ENCODE peak calls at places on chromosomes 11 and 22, in eight cellular contexts. M, G, Z, E, L, T, P and H are unnamed samples.

GRCh38 chr11:61109671-61110070 is 7.4 kb downstream of the CD5 start:
- DNase-seq in M (no peak), G (no peak), Z (no peak), E (no peak), L (no peak), T (no peak), P (no peak), H (no peak)

GRCh38 chr11:44684886-44685285 is 41.9 kb upstream of the TSPAN18 start:
- DNase-seq in M (no peak), G (no peak), Z (no peak), E (no peak), L (no peak), T (no peak), P (no peak), H (no peak)

GRCh38 chr11:44774131-44774530 is 47.4 kb downstream of the TSPAN18 start:
- DNase-seq in M (no peak), G (no peak), Z (no peak), E (no peak), L (no peak), T (no peak), P (no peak), H (no peak)

GRCh38 chr11:75615709-75616108 is 53.1 kb downstream of the MAP6 start:
- DNase-seq in M (no peak), G (no peak), Z (no peak), E (no peak), L (no peak), T (no peak), P (no peak), H (no peak)

GRCh38 chr11:36022891-36023290 is 79.0 kb downstream of the LDLRAD3 start:
- DNase-seq in M (no peak), G (no peak), Z (no peak), E (no peak), L (no peak), T (no peak), P (no peak), H (no peak)

GRCh38 chr11:102386376-102386775 is 39.4 kb downstream of the BIRC2 start:
- DNase-seq in M (no peak), G (no peak), Z (no peak), E (no peak), L (no peak), T (no peak), P (no peak), H (no peak)

GRCh38 chr11:77126861-77127673 is 979 bp upstream of the MYO7A start:
- DNase-seq in M (peak), G (peak), Z (peak), E (peak), L (peak), T (no peak), P (peak), H (peak)

GRCh38 chr11:63998558-63999348 is 12.5 kb downstream of the OTUB1 start:
- DNase-seq in M (no peak), G (no peak), Z (peak), E (peak), L (no peak), T (no peak), P (no peak), H (no peak)

GRCh38 chr11:46127150-46127638 is 5.9 kb upstream of the PHF21A start:
- DNase-seq in M (peak), G (peak), Z (no peak), E (no peak), L (no peak), T (no peak), P (peak), H (peak)

GRCh38 chr11:73342633-73343032 is 33.6 kb upstream of the RELT start:
- DNase-seq in M (no peak), G (no peak), Z (peak), E (peak), L (no peak), T (no peak), P (no peak), H (no peak)

GRCh38 chr11:1006762-1007161 is 29.8 kb downstream of the MUC6 start:
- DNase-seq in M (no peak), G (no peak), Z (no peak), E (no peak), L (no peak), T (no peak), P (no peak), H (no peak)

GRCh38 chr11:96012086-96012824 is 88.3 kb upstream of the MTMR2 start:
- DNase-seq in M (peak), G (peak), Z (no peak), E (no peak), L (peak), T (no peak), P (peak), H (peak)

GRCh38 chr11:67307545-67308001 is 4.2 kb downstream of the SSH3 start:
- DNase-seq in M (no peak), G (no peak), Z (no peak), E (no peak), L (no peak), T (no peak), P (no peak), H (no peak)

GRCh38 chr11:102010776-102011500 is 36.3 kb upstream of the CFAP300 start:
- DNase-seq in M (peak), G (peak), Z (no peak), E (no peak), L (no peak), T (no peak), P (no peak), H (peak)

GRCh38 chr22:38202437-38203089 is 769 bp downstream of the MAFF start:
- DNase-seq in M (peak), G (peak), Z (peak), E (peak), L (peak), T (peak), P (peak), H (peak)

GRCh38 chr11:82895437-82896091 is 4.7 kb downstream of the PRCP start:
- DNase-seq in M (no peak), G (no peak), Z (no peak), E (no peak), L (no peak), T (no peak), P (peak), H (no peak)

GRCh38 chr11:57133616-57134015 is 48.1 kb upstream of the LRRC55 start:
- DNase-seq in M (no peak), G (no peak), Z (peak), E (no peak), L (no peak), T (no peak), P (no peak), H (no peak)

GRCh38 chr11:27882066-27882697 is 181.9 kb upstream of the BDNF start:
- DNase-seq in M (no peak), G (peak), Z (no peak), E (no peak), L (no peak), T (no peak), P (no peak), H (peak)

GRCh38 chr22:18984564-18984963 is 48.5 kb upstream of the PRODH start:
- DNase-seq in M (no peak), G (no peak), Z (no peak), E (no peak), L (no peak), T (peak), P (no peak), H (no peak)